ENCODE peak calls at places on chromosomes 11 and 22, in nine cellular contexts. F, E, T, G, Z, C, K, U and Q are unnamed samples.
A peak's percentile ranks its signal among the peaks of the same experiment; 100 is the strongest.

GRCh38 chr11:84437129-84438123 is 1151.3 kb upstream of the CCDC90B start:
- DNase-seq in F (no peak), E (no peak), T (no peak), G (no peak), Z (peak; percentile 6), C (no peak), K (peak; percentile 89), U (no peak), Q (peak; percentile 15)

GRCh38 chr22:45885941-45886395 is 91.0 kb downstream of the WNT7B start:
- DNase-seq in F (no peak), E (no peak), T (no peak), G (peak; percentile 37), Z (no peak), C (no peak), K (no peak), U (no peak), Q (no peak)

GRCh38 chr11:73403541-73403940 is 27.3 kb downstream of the RELT start:
- DNase-seq in F (no peak), E (no peak), T (no peak), G (no peak), Z (no peak), C (no peak), K (no peak), U (no peak), Q (no peak)

GRCh38 chr11:26623076-26623666 is 51.1 kb upstream of the MUC15 start:
- DNase-seq in F (no peak), E (peak; percentile 63), T (no peak), G (no peak), Z (no peak), C (peak; percentile 20), K (no peak), U (no peak), Q (no peak)

GRCh38 chr11:110522456-110522855 is 92.7 kb downstream of the FDX1 start:
- DNase-seq in F (no peak), E (no peak), T (no peak), G (no peak), Z (no peak), C (no peak), K (no peak), U (no peak), Q (no peak)

GRCh38 chr11:55714982-55715888 is 53.2 kb downstream of the OR4C6 start:
- DNase-seq in F (no peak), E (no peak), T (no peak), G (no peak), Z (no peak), C (no peak), K (no peak), U (no peak), Q (no peak)

GRCh38 chr11:129779342-129779741 is 36.3 kb upstream of the TMEM45B start:
- DNase-seq in F (no peak), E (no peak), T (no peak), G (no peak), Z (no peak), C (no peak), K (no peak), U (no peak), Q (no peak)

GRCh38 chr11:6411594-6412031 is 7.3 kb downstream of the APBB1 start:
- DNase-seq in F (no peak), E (no peak), T (no peak), G (no peak), Z (no peak), C (no peak), K (no peak), U (no peak), Q (no peak)

GRCh38 chr22:35835998-35836691 is 118.5 kb downstream of the APOL5 start:
- DNase-seq in F (no peak), E (peak; percentile 80), T (peak; percentile 64), G (no peak), Z (peak; percentile 38), C (peak; percentile 80), K (peak; percentile 65), U (peak; percentile 81), Q (peak; percentile 67)

GRCh38 chr11:58740447-58740846 is 8.7 kb upstream of the GLYAT start:
- DNase-seq in F (no peak), E (no peak), T (no peak), G (no peak), Z (no peak), C (no peak), K (no peak), U (no peak), Q (no peak)